ENCODE peak calls at places on chromosome 4, in five cellular contexts. L is IMR-90, K is cardiac muscle cell, D is esophagus squamous epithelium, M is transverse colon. Z is an unnamed sample.

GRCh38 chr4:174503079-174503724 is 19.1 kb downstream of the HPGD start:
- DNase-seq in D (no peak), M (peak), L (no peak), K (no peak), Z (no peak)

GRCh38 chr4:1212546-1213335 is 36.2 kb downstream of the CTBP1 start:
- DNase-seq in M (no peak), K (no peak), L (no peak), D (no peak), Z (no peak)

GRCh38 chr4:142846105-142846728 is at the start of gene INPP4B:
- DNase-seq in K (peak), L (peak), M (peak), D (no peak), Z (peak)

GRCh38 chr4:143559757-143560147 is 46.2 kb downstream of the SMARCA5 start:
- DNase-seq in D (no peak), K (peak), M (no peak), L (no peak), Z (no peak)

GRCh38 chr4:62644372-62644771 is 1444.2 kb downstream of the ADGRL3 start:
- DNase-seq in L (no peak), D (no peak), K (peak), M (peak), Z (no peak)

GRCh38 chr4:76194325-76194724 is 19.3 kb downstream of the SCARB2 start:
- DNase-seq in D (no peak), M (no peak), K (peak), L (peak), Z (peak)

GRCh38 chr4:183960021-183960420 is 54.9 kb downstream of the STOX2 start:
- DNase-seq in K (peak), L (peak), M (peak), D (no peak), Z (peak)

GRCh38 chr4:2789351-2789750 is 3.5 kb upstream of the SH3BP2 start:
- DNase-seq in D (no peak), L (no peak), K (no peak), M (no peak), Z (no peak)

GRCh38 chr4:187685247-187685646 is 310.3 kb upstream of the ZFP42 start:
- DNase-seq in L (no peak), K (no peak), D (no peak), M (no peak), Z (no peak)

GRCh38 chr4:148270600-148270999 is 171.6 kb downstream of the NR3C2 start:
- DNase-seq in K (no peak), D (no peak), L (no peak), M (no peak), Z (no peak)

GRCh38 chr4:149987330-149987751 is 90.9 kb upstream of the DCLK2 start:
- DNase-seq in M (no peak), L (no peak), D (no peak), K (peak), Z (no peak)

GRCh38 chr4:155005395-155006087 is 202.9 kb upstream of the NPY2R start:
- DNase-seq in D (no peak), L (peak), K (peak), M (no peak), Z (no peak)

GRCh38 chr4:128823025-128823661 is 13.6 kb downstream of the JADE1 start:
- DNase-seq in D (no peak), K (peak), M (no peak), L (peak), Z (no peak)

GRCh38 chr4:145954924-145955339 is 16.3 kb upstream of the ZNF827 start:
- DNase-seq in D (no peak), K (peak), M (no peak), L (peak), Z (no peak)

GRCh38 chr4:169823685-169824084 is 65.9 kb upstream of the HPF1 start:
- DNase-seq in M (peak), K (peak), D (no peak), L (peak), Z (no peak)

GRCh38 chr4:153062652-153063168 is 126.6 kb downstream of the FHDC1 start:
- DNase-seq in M (no peak), K (no peak), D (no peak), L (no peak), Z (no peak)

GRCh38 chr4:152221816-152222516 is 313.9 kb downstream of the FBXW7 start:
- DNase-seq in M (no peak), K (no peak), L (no peak), D (no peak), Z (no peak)

DNA sequence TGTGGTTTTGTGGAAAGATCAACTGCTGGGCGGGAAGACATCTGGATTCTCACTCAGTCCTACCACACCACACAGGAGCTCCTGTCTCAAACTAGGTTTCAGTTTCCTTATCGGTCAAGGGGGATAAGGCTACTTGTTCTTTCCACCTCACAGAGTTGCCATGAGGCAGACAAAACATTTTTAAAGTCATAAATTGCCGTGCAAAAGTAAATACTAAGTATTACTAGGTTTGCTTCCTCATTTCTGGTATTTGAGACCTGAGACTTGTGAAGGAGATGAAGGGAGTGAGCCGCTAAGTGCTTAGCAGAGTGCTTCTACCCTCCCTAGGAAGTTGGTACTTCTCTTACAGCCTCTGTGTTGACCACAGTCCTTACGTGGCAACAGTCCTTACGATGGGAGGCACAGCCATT is 1.5 kb downstream of the LAP3 start:
- DNase-seq in M (no peak), L (peak), K (no peak), D (no peak), Z (no peak)
- H3K27ac ChIP-seq in M (peak), L (no peak), K (peak), D (peak), Z (peak)

DNA sequence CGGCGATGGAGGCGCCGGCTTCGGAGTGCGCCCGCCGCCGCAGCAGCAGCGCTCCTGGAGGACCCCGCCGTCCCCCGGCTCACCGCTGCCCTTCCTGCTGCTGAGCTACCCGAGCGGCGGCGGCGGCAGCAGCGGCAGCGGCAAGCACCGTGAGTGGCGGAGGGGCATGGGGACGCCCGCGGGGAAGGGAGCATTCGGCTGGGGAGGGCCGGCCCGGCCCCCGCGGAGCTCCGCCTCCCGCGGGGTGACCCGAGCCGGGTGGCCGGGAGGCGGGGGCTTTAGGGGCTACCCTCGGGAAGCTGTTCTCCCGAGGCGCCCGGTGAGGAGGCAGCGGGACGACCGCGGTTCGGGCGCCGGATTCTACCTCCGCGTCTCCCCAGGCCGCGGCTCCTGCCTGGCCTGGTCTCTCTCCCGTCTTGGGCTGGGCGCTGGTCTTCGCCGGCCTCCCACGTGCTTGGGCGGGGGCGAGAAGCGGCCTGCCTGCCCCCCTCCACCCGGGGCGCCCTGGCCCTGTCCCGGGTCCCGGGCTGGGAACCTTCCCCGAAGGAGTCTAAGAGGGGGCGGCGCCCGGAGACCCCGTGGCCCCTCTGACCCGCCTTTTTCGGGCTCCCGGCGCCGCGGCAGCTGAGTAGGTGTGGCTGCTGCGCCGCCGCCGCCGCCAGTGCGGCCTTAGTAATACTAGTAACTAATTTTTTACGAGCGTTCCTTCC is 16.5 kb upstream of the RUFY3 start:
- DNase-seq in M (peak), D (no peak), L (peak), K (peak), Z (peak)
- H3K27ac ChIP-seq in M (peak), D (peak), L (peak), K (peak), Z (peak)

GRCh38 chr4:73683033-73683432 is 57.3 kb upstream of the CXCL8 start:
- DNase-seq in M (no peak), K (no peak), L (no peak), D (no peak), Z (no peak)

GRCh38 chr4:73691759-73692158 is 48.6 kb upstream of the CXCL8 start:
- DNase-seq in L (no peak), D (no peak), M (no peak), K (no peak), Z (no peak)

GRCh38 chr4:73684097-73684496 is 56.3 kb upstream of the CXCL8 start:
- DNase-seq in L (peak), K (no peak), D (no peak), M (no peak), Z (no peak)

GRCh38 chr4:73690051-73690744 is 50.2 kb upstream of the CXCL8 start:
- DNase-seq in K (no peak), L (peak), D (no peak), M (no peak), Z (no peak)

DNA sequence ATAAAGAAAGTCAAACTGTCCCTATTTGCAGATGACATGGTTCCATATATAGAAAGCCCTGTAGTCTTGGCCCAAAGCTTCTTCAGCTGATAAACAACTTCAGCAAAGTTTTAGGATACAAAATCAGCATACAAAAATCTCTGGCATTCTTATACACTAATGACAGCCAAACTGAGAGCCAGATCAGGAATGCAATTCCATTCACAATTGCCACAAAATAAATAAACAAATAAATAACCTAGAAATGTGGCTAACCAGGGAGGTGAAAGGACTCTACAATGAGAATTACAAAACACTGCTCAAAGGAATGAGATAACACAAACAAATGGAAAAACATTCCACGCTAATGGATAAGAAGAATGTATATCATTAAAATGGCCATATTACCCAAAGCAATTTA is 53.0 kb upstream of the CXCL8 start:
- DNase-seq in K (no peak), L (no peak), M (no peak), D (no peak), Z (no peak)
- H3K27ac ChIP-seq in K (no peak), L (no peak), M (no peak), D (no peak), Z (no peak)

DNA sequence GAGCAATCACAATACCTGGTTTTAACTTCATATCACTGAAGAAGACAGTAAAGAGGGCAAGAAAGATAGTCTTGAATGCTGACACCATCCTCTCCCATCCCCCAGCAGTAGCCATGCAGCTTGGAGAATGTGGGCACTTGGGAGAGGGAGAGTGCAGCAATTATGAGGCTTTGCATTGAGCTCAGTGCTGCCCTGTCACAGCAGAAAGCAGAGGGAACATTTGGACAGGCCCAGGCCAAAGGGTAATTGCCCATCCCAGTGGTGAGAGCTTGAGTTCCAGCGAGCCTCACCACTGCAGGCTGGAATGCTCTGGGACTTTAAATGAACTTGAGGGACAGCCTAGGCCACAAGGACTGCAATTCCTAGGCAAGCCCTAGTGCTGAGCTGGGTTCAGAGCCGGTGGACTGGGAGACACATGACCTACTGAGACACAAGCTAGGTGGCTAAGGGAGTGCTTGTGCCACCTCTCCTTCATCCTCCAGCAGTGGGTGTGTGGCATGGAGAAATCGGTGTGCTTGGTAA is 36.3 kb downstream of the CORIN start:
- DNase-seq in M (no peak), D (no peak), L (no peak), K (no peak), Z (no peak)
- H3K27ac ChIP-seq in M (no peak), D (no peak), L (no peak), K (peak), Z (no peak)

DNA sequence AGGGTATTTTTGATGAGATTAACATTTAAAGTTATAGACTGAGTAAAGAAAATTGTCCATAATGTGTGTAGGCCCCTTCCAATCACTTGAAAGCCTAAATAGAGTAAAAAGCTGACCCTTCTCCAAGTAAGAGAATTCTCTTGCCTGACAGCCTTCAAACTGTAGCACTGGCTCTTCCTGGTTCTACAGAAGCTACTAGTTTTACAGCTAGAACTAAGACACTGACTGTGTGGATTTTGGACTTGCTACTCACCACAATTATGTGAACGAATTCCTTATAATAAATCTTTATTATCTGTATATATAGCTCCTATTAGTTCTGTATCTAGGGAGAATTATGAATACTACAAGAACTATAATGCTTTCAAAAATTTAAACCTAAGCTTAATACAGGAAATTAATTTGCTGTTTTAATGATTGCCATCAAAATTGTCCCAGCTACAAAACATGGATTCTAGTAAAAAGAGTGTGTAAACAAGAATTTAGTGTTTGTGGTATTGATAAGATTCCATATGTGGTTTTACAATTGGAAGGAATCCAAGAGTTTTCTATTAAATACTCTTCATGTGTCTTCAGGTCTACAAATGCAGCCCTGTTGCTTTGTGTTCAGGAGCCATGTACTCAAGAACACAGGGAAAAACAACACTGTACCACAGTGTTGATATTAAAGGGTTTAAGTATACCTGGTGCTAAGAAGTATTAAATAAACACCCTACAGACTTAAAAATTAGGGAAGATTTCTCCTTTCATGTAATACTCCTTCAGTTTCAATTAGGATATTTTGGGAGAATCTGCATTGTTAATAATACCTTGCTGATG is 366.5 kb downstream of the CXXC4 start:
- DNase-seq in M (no peak), L (no peak), D (no peak), K (no peak), Z (no peak)
- H3K27ac ChIP-seq in M (no peak), L (no peak), D (no peak), K (no peak), Z (no peak)

DNA sequence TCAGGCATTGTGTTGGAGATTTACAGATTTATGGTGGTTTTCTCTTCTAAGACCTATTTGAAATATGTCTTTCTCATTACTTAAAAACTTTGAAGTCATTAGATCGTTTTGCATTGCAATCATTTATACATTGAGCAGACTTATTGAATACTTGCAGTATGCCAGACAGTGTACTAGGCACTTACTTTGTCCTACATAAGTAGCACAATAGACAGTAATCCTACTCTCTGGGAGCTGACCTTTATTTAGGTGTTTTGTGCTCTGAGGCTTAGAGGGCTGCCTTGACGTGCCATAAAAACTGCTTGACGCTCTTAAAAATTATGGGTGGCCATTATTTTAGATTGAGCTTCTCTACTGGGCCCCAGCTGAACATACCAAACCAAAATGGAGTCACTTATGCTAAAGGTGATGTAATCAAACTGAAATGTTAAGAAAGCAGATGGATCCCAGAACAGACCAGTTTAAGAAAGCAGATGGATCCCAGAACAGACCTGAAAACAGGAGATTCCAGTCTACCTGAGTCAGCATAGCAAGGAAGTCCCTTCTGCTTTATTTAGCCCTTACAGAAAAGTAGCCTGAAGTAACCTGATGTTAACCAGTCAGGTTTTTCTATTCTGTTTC is 42.4 kb downstream of the PTTG2 start:
- DNase-seq in K (no peak), M (no peak), D (no peak), L (peak), Z (no peak)
- H3K27ac ChIP-seq in K (no peak), M (peak), D (no peak), L (no peak), Z (no peak)

GRCh38 chr4:185679523-185679922 is 132.5 kb downstream of the SORBS2 start:
- DNase-seq in D (no peak), K (no peak), M (no peak), L (no peak), Z (no peak)
- H3K27ac ChIP-seq in D (no peak), K (no peak), M (no peak), L (no peak), Z (no peak)

Z was measured in caudate nucleus.